ENCODE peak calls at places on chromosomes 1 and 21, in ten cellular contexts. One of them, this sample, is unnamed.
A peak's percentile ranks its signal among the peaks of the same experiment; 100 is the strongest.

GRCh38 chr1:21267191-21268077 is 22.8 kb downstream of the ECE1 start:
- DNase-seq in coronary artery: peak; percentile 62
- DNase-seq in fibroblast of lung: peak; percentile 33
- DNase-seq in PC-9: no peak
- DNase-seq in hippocampal formation: no peak
- DNase-seq in GM04504: no peak
- DNase-seq in effector memory CD4-positive, alpha-beta T cell: no peak
- DNase-seq in NCI-H1436: no peak
- DNase-seq in neural progenitor cell: no peak
- DNase-seq in spleen: no peak
- DNase-seq in this sample: no peak

GRCh38 chr1:17561252-17561558 is 21.7 kb downstream of the ARHGEF10L start:
- DNase-seq in hippocampal formation: no peak
- DNase-seq in PC-9: no peak
- DNase-seq in coronary artery: peak; percentile 89
- DNase-seq in neural progenitor cell: no peak
- DNase-seq in fibroblast of lung: peak; percentile 28
- DNase-seq in effector memory CD4-positive, alpha-beta T cell: no peak
- DNase-seq in spleen: no peak
- DNase-seq in GM04504: no peak
- DNase-seq in NCI-H1436: no peak
- DNase-seq in this sample: no peak

GRCh38 chr1:116579253-116579875 is 8.5 kb upstream of the CD58 start:
- DNase-seq in spleen: no peak
- DNase-seq in hippocampal formation: no peak
- DNase-seq in NCI-H1436: no peak
- DNase-seq in fibroblast of lung: no peak
- DNase-seq in coronary artery: no peak
- DNase-seq in neural progenitor cell: no peak
- DNase-seq in GM04504: no peak
- DNase-seq in effector memory CD4-positive, alpha-beta T cell: no peak
- DNase-seq in PC-9: no peak
- DNase-seq in this sample: no peak

GRCh38 chr1:3283849-3284248 is 170.6 kb upstream of the ARHGEF16 start:
- DNase-seq in GM04504: no peak
- DNase-seq in hippocampal formation: peak; percentile 50
- DNase-seq in NCI-H1436: no peak
- DNase-seq in coronary artery: no peak
- DNase-seq in spleen: no peak
- DNase-seq in neural progenitor cell: peak; percentile 70
- DNase-seq in fibroblast of lung: no peak
- DNase-seq in effector memory CD4-positive, alpha-beta T cell: no peak
- DNase-seq in PC-9: no peak
- DNase-seq in this sample: no peak

GRCh38 chr1:103489881-103490280 is 35.6 kb upstream of the RNPC3 start:
- DNase-seq in hippocampal formation: no peak
- DNase-seq in GM04504: no peak
- DNase-seq in NCI-H1436: no peak
- DNase-seq in neural progenitor cell: no peak
- DNase-seq in coronary artery: no peak
- DNase-seq in PC-9: peak; percentile 35
- DNase-seq in spleen: no peak
- DNase-seq in fibroblast of lung: peak; percentile 49
- DNase-seq in effector memory CD4-positive, alpha-beta T cell: no peak
- DNase-seq in this sample: no peak

GRCh38 chr21:42535602-42536171 is 22.0 kb downstream of the SLC37A1 start:
- DNase-seq in NCI-H1436: no peak
- DNase-seq in neural progenitor cell: no peak
- DNase-seq in effector memory CD4-positive, alpha-beta T cell: no peak
- DNase-seq in PC-9: no peak
- DNase-seq in fibroblast of lung: no peak
- DNase-seq in hippocampal formation: no peak
- DNase-seq in spleen: peak; percentile 90
- DNase-seq in coronary artery: no peak
- DNase-seq in GM04504: no peak
- DNase-seq in this sample: no peak

GRCh38 chr1:109997204-109997866 is 12.8 kb downstream of the AHCYL1 start:
- DNase-seq in hippocampal formation: no peak
- DNase-seq in NCI-H1436: no peak
- DNase-seq in fibroblast of lung: no peak
- DNase-seq in PC-9: no peak
- DNase-seq in effector memory CD4-positive, alpha-beta T cell: no peak
- DNase-seq in GM04504: no peak
- DNase-seq in spleen: no peak
- DNase-seq in neural progenitor cell: no peak
- DNase-seq in coronary artery: no peak
- DNase-seq in this sample: no peak

GRCh38 chr1:209051598-209051997 is 531.9 kb upstream of the CAMK1G start:
- DNase-seq in effector memory CD4-positive, alpha-beta T cell: no peak
- DNase-seq in spleen: no peak
- DNase-seq in hippocampal formation: no peak
- DNase-seq in fibroblast of lung: no peak
- DNase-seq in coronary artery: no peak
- DNase-seq in NCI-H1436: no peak
- DNase-seq in PC-9: no peak
- DNase-seq in neural progenitor cell: no peak
- DNase-seq in GM04504: no peak
- DNase-seq in this sample: no peak

GRCh38 chr21:45546636-45547203 is 4.5 kb upstream of the SLC19A1 start:
- DNase-seq in neural progenitor cell: no peak
- DNase-seq in fibroblast of lung: no peak
- DNase-seq in coronary artery: no peak
- DNase-seq in NCI-H1436: no peak
- DNase-seq in effector memory CD4-positive, alpha-beta T cell: no peak
- DNase-seq in hippocampal formation: no peak
- DNase-seq in PC-9: no peak
- DNase-seq in GM04504: no peak
- DNase-seq in spleen: peak; percentile 25
- DNase-seq in this sample: no peak

GRCh38 chr1:31750858-31751638 is 13.1 kb downstream of the ADGRB2 start:
- DNase-seq in hippocampal formation: no peak
- DNase-seq in PC-9: no peak
- DNase-seq in fibroblast of lung: peak; percentile 88
- DNase-seq in GM04504: no peak
- DNase-seq in coronary artery: no peak
- DNase-seq in NCI-H1436: no peak
- DNase-seq in spleen: peak; percentile 85
- DNase-seq in effector memory CD4-positive, alpha-beta T cell: no peak
- DNase-seq in neural progenitor cell: no peak
- DNase-seq in this sample: no peak

GRCh38 chr1:23422313-23422877 is 2.2 kb downstream of the TCEA3 start:
- DNase-seq in effector memory CD4-positive, alpha-beta T cell: peak; percentile 16
- DNase-seq in PC-9: no peak
- DNase-seq in GM04504: peak; percentile 55
- DNase-seq in fibroblast of lung: peak; percentile 81
- DNase-seq in NCI-H1436: no peak
- DNase-seq in hippocampal formation: no peak
- DNase-seq in spleen: peak; percentile 86
- DNase-seq in neural progenitor cell: no peak
- DNase-seq in coronary artery: peak; percentile 84
- DNase-seq in this sample: peak; percentile 9

GRCh38 chr21:46005081-46005480 is 23.5 kb downstream of the COL6A1 start:
- DNase-seq in coronary artery: peak; percentile 71
- DNase-seq in spleen: no peak
- DNase-seq in PC-9: no peak
- DNase-seq in hippocampal formation: no peak
- DNase-seq in fibroblast of lung: no peak
- DNase-seq in neural progenitor cell: no peak
- DNase-seq in GM04504: no peak
- DNase-seq in effector memory CD4-positive, alpha-beta T cell: no peak
- DNase-seq in NCI-H1436: no peak
- DNase-seq in this sample: no peak

GRCh38 chr1:109794319-109795132 is 30.8 kb upstream of the EPS8L3 start:
- DNase-seq in neural progenitor cell: no peak
- DNase-seq in effector memory CD4-positive, alpha-beta T cell: no peak
- DNase-seq in NCI-H1436: no peak
- DNase-seq in spleen: no peak
- DNase-seq in fibroblast of lung: peak; percentile 34
- DNase-seq in GM04504: no peak
- DNase-seq in hippocampal formation: no peak
- DNase-seq in coronary artery: peak; percentile 66
- DNase-seq in PC-9: no peak
- DNase-seq in this sample: no peak

GRCh38 chr1:204207136-204207616 is 6.6 kb downstream of the GOLT1A start:
- DNase-seq in spleen: peak; percentile 90
- DNase-seq in neural progenitor cell: peak; percentile 83
- DNase-seq in effector memory CD4-positive, alpha-beta T cell: peak; percentile 56
- DNase-seq in NCI-H1436: peak; percentile 75
- DNase-seq in fibroblast of lung: peak; percentile 9
- DNase-seq in coronary artery: peak; percentile 75
- DNase-seq in hippocampal formation: no peak
- DNase-seq in PC-9: no peak
- DNase-seq in GM04504: no peak
- DNase-seq in this sample: peak; percentile 72

GRCh38 chr1:151825204-151825603 is 6.4 kb downstream of the RORC start:
- DNase-seq in neural progenitor cell: no peak
- DNase-seq in effector memory CD4-positive, alpha-beta T cell: no peak
- DNase-seq in PC-9: no peak
- DNase-seq in spleen: no peak
- DNase-seq in hippocampal formation: no peak
- DNase-seq in GM04504: no peak
- DNase-seq in fibroblast of lung: no peak
- DNase-seq in coronary artery: no peak
- DNase-seq in NCI-H1436: no peak
- DNase-seq in this sample: no peak

GRCh38 chr1:160261526-160261877 is 847 bp downstream of the DCAF8 start:
- DNase-seq in neural progenitor cell: peak; percentile 56
- DNase-seq in hippocampal formation: no peak
- DNase-seq in GM04504: no peak
- DNase-seq in spleen: no peak
- DNase-seq in effector memory CD4-positive, alpha-beta T cell: peak; percentile 69
- DNase-seq in fibroblast of lung: peak; percentile 84
- DNase-seq in NCI-H1436: no peak
- DNase-seq in PC-9: peak; percentile 74
- DNase-seq in coronary artery: no peak
- DNase-seq in this sample: peak; percentile 56

GRCh38 chr1:102799496-102799895 is 308.8 kb downstream of the COL11A1 start:
- DNase-seq in effector memory CD4-positive, alpha-beta T cell: no peak
- DNase-seq in neural progenitor cell: no peak
- DNase-seq in NCI-H1436: no peak
- DNase-seq in PC-9: no peak
- DNase-seq in coronary artery: no peak
- DNase-seq in GM04504: no peak
- DNase-seq in fibroblast of lung: peak; percentile 56
- DNase-seq in spleen: no peak
- DNase-seq in hippocampal formation: no peak
- DNase-seq in this sample: no peak

GRCh38 chr21:46424621-46425020 is 34.1 kb upstream of the DIP2A start:
- DNase-seq in coronary artery: no peak
- DNase-seq in PC-9: no peak
- DNase-seq in spleen: peak; percentile 78
- DNase-seq in fibroblast of lung: no peak
- DNase-seq in hippocampal formation: no peak
- DNase-seq in GM04504: no peak
- DNase-seq in neural progenitor cell: no peak
- DNase-seq in effector memory CD4-positive, alpha-beta T cell: no peak
- DNase-seq in NCI-H1436: no peak
- DNase-seq in this sample: no peak

GRCh38 chr21:32380940-32381339 is 11.9 kb downstream of the URB1 start:
- DNase-seq in PC-9: no peak
- DNase-seq in coronary artery: no peak
- DNase-seq in GM04504: no peak
- DNase-seq in effector memory CD4-positive, alpha-beta T cell: no peak
- DNase-seq in NCI-H1436: no peak
- DNase-seq in spleen: no peak
- DNase-seq in hippocampal formation: no peak
- DNase-seq in fibroblast of lung: peak; percentile 16
- DNase-seq in neural progenitor cell: no peak
- DNase-seq in this sample: no peak

GRCh38 chr1:21952806-21953514 is 15.8 kb upstream of the HSPG2 start:
- DNase-seq in spleen: no peak
- DNase-seq in NCI-H1436: no peak
- DNase-seq in PC-9: no peak
- DNase-seq in coronary artery: no peak
- DNase-seq in neural progenitor cell: peak; percentile 39
- DNase-seq in GM04504: no peak
- DNase-seq in fibroblast of lung: no peak
- DNase-seq in hippocampal formation: no peak
- DNase-seq in effector memory CD4-positive, alpha-beta T cell: no peak
- DNase-seq in this sample: no peak

GRCh38 chr1:182658055-182658454 is 26.3 kb downstream of the RGS8 start:
- DNase-seq in fibroblast of lung: no peak
- DNase-seq in neural progenitor cell: no peak
- DNase-seq in coronary artery: no peak
- DNase-seq in PC-9: no peak
- DNase-seq in effector memory CD4-positive, alpha-beta T cell: no peak
- DNase-seq in spleen: no peak
- DNase-seq in NCI-H1436: no peak
- DNase-seq in hippocampal formation: no peak
- DNase-seq in GM04504: no peak
- DNase-seq in this sample: no peak

GRCh38 chr1:112818990-112819689 is 104.0 kb upstream of the PPM1J start:
- DNase-seq in coronary artery: no peak
- DNase-seq in PC-9: peak; percentile 58
- DNase-seq in fibroblast of lung: peak; percentile 88
- DNase-seq in effector memory CD4-positive, alpha-beta T cell: no peak
- DNase-seq in spleen: no peak
- DNase-seq in neural progenitor cell: no peak
- DNase-seq in NCI-H1436: no peak
- DNase-seq in hippocampal formation: no peak
- DNase-seq in GM04504: no peak
- DNase-seq in this sample: no peak

GRCh38 chr1:43547538-43548072 is 16.9 kb downstream of the PTPRF start:
- DNase-seq in hippocampal formation: peak; percentile 64
- DNase-seq in GM04504: no peak
- DNase-seq in spleen: no peak
- DNase-seq in PC-9: no peak
- DNase-seq in effector memory CD4-positive, alpha-beta T cell: no peak
- DNase-seq in neural progenitor cell: peak; percentile 67
- DNase-seq in NCI-H1436: no peak
- DNase-seq in fibroblast of lung: no peak
- DNase-seq in coronary artery: no peak
- DNase-seq in this sample: no peak

GRCh38 chr21:32238063-32238462 is 40.8 kb downstream of the MIS18A start:
- DNase-seq in hippocampal formation: no peak
- DNase-seq in coronary artery: no peak
- DNase-seq in spleen: no peak
- DNase-seq in PC-9: no peak
- DNase-seq in effector memory CD4-positive, alpha-beta T cell: no peak
- DNase-seq in NCI-H1436: no peak
- DNase-seq in fibroblast of lung: no peak
- DNase-seq in GM04504: no peak
- DNase-seq in neural progenitor cell: no peak
- DNase-seq in this sample: no peak

GRCh38 chr1:3333903-3334302 is 120.6 kb upstream of the ARHGEF16 start:
- DNase-seq in spleen: no peak
- DNase-seq in effector memory CD4-positive, alpha-beta T cell: no peak
- DNase-seq in GM04504: no peak
- DNase-seq in NCI-H1436: no peak
- DNase-seq in PC-9: no peak
- DNase-seq in coronary artery: no peak
- DNase-seq in neural progenitor cell: no peak
- DNase-seq in hippocampal formation: no peak
- DNase-seq in fibroblast of lung: no peak
- DNase-seq in this sample: no peak

GRCh38 chr1:226604846-226605572 is 56.4 kb downstream of the STUM start:
- DNase-seq in spleen: peak; percentile 51
- DNase-seq in neural progenitor cell: no peak
- DNase-seq in hippocampal formation: no peak
- DNase-seq in fibroblast of lung: no peak
- DNase-seq in NCI-H1436: no peak
- DNase-seq in effector memory CD4-positive, alpha-beta T cell: no peak
- DNase-seq in coronary artery: no peak
- DNase-seq in PC-9: peak; percentile 32
- DNase-seq in GM04504: no peak
- DNase-seq in this sample: no peak

GRCh38 chr1:234214129-234214910 is 158.9 kb upstream of the COA6 start:
- DNase-seq in effector memory CD4-positive, alpha-beta T cell: no peak
- DNase-seq in spleen: peak; percentile 85
- DNase-seq in coronary artery: no peak
- DNase-seq in hippocampal formation: peak; percentile 35
- DNase-seq in NCI-H1436: no peak
- DNase-seq in fibroblast of lung: peak; percentile 67
- DNase-seq in PC-9: no peak
- DNase-seq in neural progenitor cell: peak; percentile 66
- DNase-seq in GM04504: no peak
- DNase-seq in this sample: no peak